ENCODE peak calls at places on chromosomes 2 and 18, in five cellular contexts. One of them, this sample, is unnamed.

GRCh38 chr2:40098786-40099470 is 319.9 kb upstream of the THUMPD2 start:
- DNase-seq in A549: no peak
- DNase-seq in heart left ventricle: no peak
- DNase-seq in GM23248: peak
- DNase-seq in lower lobe of right lung: no peak
- DNase-seq in this sample: no peak

GRCh38 chr2:86383844-86384243 is 46.4 kb upstream of the REEP1 start:
- DNase-seq in A549: no peak
- DNase-seq in heart left ventricle: no peak
- DNase-seq in GM23248: peak
- DNase-seq in lower lobe of right lung: no peak
- DNase-seq in this sample: no peak

GRCh38 chr2:220887271-220887870 is 684.7 kb downstream of the EPHA4 start:
- DNase-seq in A549: no peak
- DNase-seq in heart left ventricle: no peak
- DNase-seq in GM23248: no peak
- DNase-seq in lower lobe of right lung: no peak
- DNase-seq in this sample: no peak

GRCh38 chr2:37630298-37630697 is 41.1 kb downstream of the CDC42EP3 start:
- DNase-seq in A549: no peak
- DNase-seq in heart left ventricle: no peak
- DNase-seq in GM23248: peak
- DNase-seq in lower lobe of right lung: no peak
- DNase-seq in this sample: no peak

GRCh38 chr2:216242365-216242764 is 129.9 kb downstream of the MARCHF4 start:
- DNase-seq in A549: no peak
- DNase-seq in heart left ventricle: no peak
- DNase-seq in GM23248: no peak
- DNase-seq in lower lobe of right lung: no peak
- DNase-seq in this sample: no peak

GRCh38 chr2:196399736-196400691 is 228.6 kb upstream of the STK17B start:
- DNase-seq in A549: peak
- DNase-seq in heart left ventricle: no peak
- DNase-seq in GM23248: peak
- DNase-seq in lower lobe of right lung: no peak
- DNase-seq in this sample: no peak

GRCh38 chr18:74796928-74797576 is 199.4 kb downstream of the ZNF407 start:
- DNase-seq in A549: no peak
- DNase-seq in heart left ventricle: no peak
- DNase-seq in GM23248: peak
- DNase-seq in lower lobe of right lung: no peak
- DNase-seq in this sample: no peak

GRCh38 chr2:241269707-241270520 is 45.6 kb downstream of the HDLBP start:
- DNase-seq in A549: no peak
- DNase-seq in heart left ventricle: no peak
- DNase-seq in GM23248: peak
- DNase-seq in lower lobe of right lung: peak
- DNase-seq in this sample: no peak

GRCh38 chr2:26606847-26607190 is 34.3 kb downstream of the CIB4 start:
- DNase-seq in A549: no peak
- DNase-seq in heart left ventricle: no peak
- DNase-seq in GM23248: no peak
- DNase-seq in lower lobe of right lung: no peak
- DNase-seq in this sample: peak

GRCh38 chr2:140565756-140566155 is 1565.1 kb downstream of the LRP1B start:
- DNase-seq in A549: no peak
- DNase-seq in heart left ventricle: no peak
- DNase-seq in GM23248: no peak
- DNase-seq in lower lobe of right lung: no peak
- DNase-seq in this sample: no peak

GRCh38 chr2:2590796-2591541 is 259.9 kb upstream of the MYT1L start:
- DNase-seq in A549: no peak
- DNase-seq in heart left ventricle: no peak
- DNase-seq in GM23248: no peak
- DNase-seq in lower lobe of right lung: no peak
- DNase-seq in this sample: no peak

GRCh38 chr2:55224761-55225261 is 7.3 kb downstream of the CLHC1 start:
- DNase-seq in A549: no peak
- DNase-seq in heart left ventricle: no peak
- DNase-seq in GM23248: no peak
- DNase-seq in lower lobe of right lung: no peak
- DNase-seq in this sample: no peak

GRCh38 chr18:29164993-29165599 is 988.2 kb upstream of the CDH2 start:
- DNase-seq in A549: peak
- DNase-seq in heart left ventricle: no peak
- DNase-seq in GM23248: peak
- DNase-seq in lower lobe of right lung: no peak
- DNase-seq in this sample: no peak

GRCh38 chr2:109239720-109240119 is 110.7 kb downstream of the SH3RF3 start:
- DNase-seq in A549: no peak
- DNase-seq in heart left ventricle: no peak
- DNase-seq in GM23248: peak
- DNase-seq in lower lobe of right lung: no peak
- DNase-seq in this sample: no peak

GRCh38 chr2:603427-603826 is 73.8 kb downstream of the TMEM18 start:
- DNase-seq in A549: no peak
- DNase-seq in heart left ventricle: no peak
- DNase-seq in GM23248: no peak
- DNase-seq in lower lobe of right lung: no peak
- DNase-seq in this sample: no peak

GRCh38 chr18:48948112-48949050 is 2.4 kb downstream of the SMAD7 start:
- DNase-seq in A549: no peak
- DNase-seq in heart left ventricle: peak
- DNase-seq in GM23248: peak
- DNase-seq in lower lobe of right lung: peak
- DNase-seq in this sample: no peak

GRCh38 chr2:169877406-169877805 is 50.2 kb downstream of the UBR3 start:
- DNase-seq in A549: no peak
- DNase-seq in heart left ventricle: no peak
- DNase-seq in GM23248: peak
- DNase-seq in lower lobe of right lung: no peak
- DNase-seq in this sample: peak

GRCh38 chr2:152189622-152190495 is 14.3 kb upstream of the STAM2 start:
- DNase-seq in A549: peak
- DNase-seq in heart left ventricle: peak
- DNase-seq in GM23248: peak
- DNase-seq in lower lobe of right lung: no peak
- DNase-seq in this sample: peak

GRCh38 chr2:189379731-189380261 is 61.5 kb upstream of the WDR75 start:
- DNase-seq in A549: no peak
- DNase-seq in heart left ventricle: no peak
- DNase-seq in GM23248: no peak
- DNase-seq in lower lobe of right lung: no peak
- DNase-seq in this sample: no peak

GRCh38 chr2:85905187-85905666 is 16.4 kb upstream of the ST3GAL5 start:
- DNase-seq in A549: no peak
- DNase-seq in heart left ventricle: no peak
- DNase-seq in GM23248: peak
- DNase-seq in lower lobe of right lung: no peak
- DNase-seq in this sample: no peak

GRCh38 chr2:80153151-80153550 is 151.4 kb downstream of the LRRTM1 start:
- DNase-seq in A549: no peak
- DNase-seq in heart left ventricle: no peak
- DNase-seq in GM23248: peak
- DNase-seq in lower lobe of right lung: no peak
- DNase-seq in this sample: no peak

GRCh38 chr2:228545749-228546148 is 364.3 kb upstream of the SPHKAP start:
- DNase-seq in A549: no peak
- DNase-seq in heart left ventricle: no peak
- DNase-seq in GM23248: peak
- DNase-seq in lower lobe of right lung: no peak
- DNase-seq in this sample: no peak

GRCh38 chr2:186348200-186348599 is 137.9 kb upstream of the ZC3H15 start:
- DNase-seq in A549: no peak
- DNase-seq in heart left ventricle: no peak
- DNase-seq in GM23248: peak
- DNase-seq in lower lobe of right lung: no peak
- DNase-seq in this sample: no peak

GRCh38 chr2:9972621-9973445 is 21.3 kb downstream of the GRHL1 start:
- DNase-seq in A549: no peak
- DNase-seq in heart left ventricle: no peak
- DNase-seq in GM23248: peak
- DNase-seq in lower lobe of right lung: no peak
- DNase-seq in this sample: no peak

GRCh38 chr18:61443311-61443710 is 110.1 kb downstream of the CDH20 start:
- DNase-seq in A549: no peak
- DNase-seq in heart left ventricle: no peak
- DNase-seq in GM23248: no peak
- DNase-seq in lower lobe of right lung: no peak
- DNase-seq in this sample: no peak

GRCh38 chr2:239285071-239285931 is 115.5 kb downstream of the HDAC4 start:
- DNase-seq in A549: no peak
- DNase-seq in heart left ventricle: peak
- DNase-seq in GM23248: peak
- DNase-seq in lower lobe of right lung: peak
- DNase-seq in this sample: peak

GRCh38 chr18:38751897-38752296 is 1186.3 kb upstream of the CELF4 start:
- DNase-seq in A549: no peak
- DNase-seq in heart left ventricle: no peak
- DNase-seq in GM23248: no peak
- DNase-seq in lower lobe of right lung: no peak
- DNase-seq in this sample: no peak

GRCh38 chr18:40841473-40841872 is 1113.6 kb upstream of the PIK3C3 start:
- DNase-seq in A549: no peak
- DNase-seq in heart left ventricle: no peak
- DNase-seq in GM23248: peak
- DNase-seq in lower lobe of right lung: no peak
- DNase-seq in this sample: no peak

DNA sequence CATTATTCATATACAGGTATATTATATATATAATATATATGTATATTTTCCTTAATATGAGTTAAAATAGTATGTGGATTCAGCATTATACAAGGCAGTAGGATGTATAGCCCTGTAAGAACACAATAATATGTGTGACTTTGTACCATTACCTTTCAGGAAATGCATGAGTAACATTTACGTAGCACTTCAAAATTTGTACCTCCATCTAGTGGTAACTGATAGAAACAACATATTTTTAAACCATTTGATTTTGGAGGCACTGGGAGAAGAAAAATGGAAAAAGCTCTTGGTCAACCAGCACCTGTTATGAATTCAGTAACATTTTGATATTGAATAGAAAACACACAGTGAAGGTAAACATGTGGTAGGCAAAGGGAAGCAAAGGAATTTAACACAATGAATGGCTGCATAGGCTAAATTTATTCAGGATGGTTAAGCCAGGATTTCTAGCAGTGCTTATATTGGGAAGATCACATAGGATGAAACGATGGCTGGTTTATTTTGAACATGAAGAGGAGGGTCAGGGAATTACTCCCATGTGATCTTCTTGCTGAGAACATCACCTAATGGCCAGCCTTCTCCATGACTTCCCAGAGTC is 565.5 kb downstream of the CCDC85A start:
- DNase-seq in A549: peak
- DNase-seq in heart left ventricle: no peak
- DNase-seq in GM23248: peak
- DNase-seq in lower lobe of right lung: no peak
- DNase-seq in this sample: peak
- H3K27ac ChIP-seq in A549: no peak
- H3K27ac ChIP-seq in heart left ventricle: no peak
- H3K27ac ChIP-seq in GM23248: no peak
- H3K27ac ChIP-seq in lower lobe of right lung: no peak
- H3K27ac ChIP-seq in this sample: no peak

DNA sequence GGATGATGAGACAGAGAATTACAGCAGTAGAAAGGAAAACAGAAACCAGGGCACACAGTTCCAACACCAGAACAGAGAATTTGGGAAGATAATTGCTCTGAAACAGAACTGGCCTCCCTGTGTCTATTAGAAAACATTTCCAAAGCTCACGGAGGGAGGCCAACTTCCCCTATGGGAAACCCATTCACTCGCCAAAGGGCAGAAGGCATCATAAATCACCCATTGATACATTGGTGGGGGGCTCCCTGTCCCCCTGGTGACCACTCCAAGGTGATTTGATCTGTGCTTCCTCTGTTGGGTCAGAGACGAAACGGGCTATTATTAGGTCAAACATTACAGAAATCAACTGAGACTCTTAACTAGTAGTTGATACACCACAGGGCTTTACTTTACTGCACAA is 3.8 kb downstream of the ARL4C start:
- DNase-seq in A549: no peak
- DNase-seq in heart left ventricle: no peak
- DNase-seq in GM23248: no peak
- DNase-seq in lower lobe of right lung: no peak
- DNase-seq in this sample: no peak
- H3K4me3 ChIP-seq in A549: peak
- H3K4me3 ChIP-seq in heart left ventricle: peak
- H3K4me3 ChIP-seq in GM23248: no peak
- H3K4me3 ChIP-seq in lower lobe of right lung: peak
- H3K4me3 ChIP-seq in this sample: peak

DNA sequence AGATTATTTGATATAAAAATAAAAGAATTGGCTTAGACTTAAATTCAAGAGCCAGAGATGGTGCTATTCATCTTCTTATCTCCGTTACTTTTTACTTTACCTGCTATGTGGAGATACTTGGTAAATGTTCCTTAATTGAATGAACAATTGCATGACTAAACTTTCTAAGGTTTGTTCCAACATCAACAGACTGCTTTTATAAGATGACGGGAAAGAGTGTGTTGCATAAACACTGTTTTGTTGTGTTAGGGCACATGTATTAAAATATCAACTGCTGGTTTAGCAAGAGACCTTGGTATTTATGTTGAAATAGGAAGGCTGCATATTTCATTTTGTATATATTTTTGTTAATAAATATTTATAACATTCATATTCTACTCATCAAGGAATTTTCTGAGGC is 10.5 kb upstream of the NFE2L2 start:
- DNase-seq in A549: no peak
- DNase-seq in heart left ventricle: no peak
- DNase-seq in GM23248: peak
- DNase-seq in lower lobe of right lung: no peak
- DNase-seq in this sample: no peak
- H3K27ac ChIP-seq in A549: peak
- H3K27ac ChIP-seq in heart left ventricle: peak
- H3K27ac ChIP-seq in GM23248: peak
- H3K27ac ChIP-seq in lower lobe of right lung: no peak
- H3K27ac ChIP-seq in this sample: no peak

DNA sequence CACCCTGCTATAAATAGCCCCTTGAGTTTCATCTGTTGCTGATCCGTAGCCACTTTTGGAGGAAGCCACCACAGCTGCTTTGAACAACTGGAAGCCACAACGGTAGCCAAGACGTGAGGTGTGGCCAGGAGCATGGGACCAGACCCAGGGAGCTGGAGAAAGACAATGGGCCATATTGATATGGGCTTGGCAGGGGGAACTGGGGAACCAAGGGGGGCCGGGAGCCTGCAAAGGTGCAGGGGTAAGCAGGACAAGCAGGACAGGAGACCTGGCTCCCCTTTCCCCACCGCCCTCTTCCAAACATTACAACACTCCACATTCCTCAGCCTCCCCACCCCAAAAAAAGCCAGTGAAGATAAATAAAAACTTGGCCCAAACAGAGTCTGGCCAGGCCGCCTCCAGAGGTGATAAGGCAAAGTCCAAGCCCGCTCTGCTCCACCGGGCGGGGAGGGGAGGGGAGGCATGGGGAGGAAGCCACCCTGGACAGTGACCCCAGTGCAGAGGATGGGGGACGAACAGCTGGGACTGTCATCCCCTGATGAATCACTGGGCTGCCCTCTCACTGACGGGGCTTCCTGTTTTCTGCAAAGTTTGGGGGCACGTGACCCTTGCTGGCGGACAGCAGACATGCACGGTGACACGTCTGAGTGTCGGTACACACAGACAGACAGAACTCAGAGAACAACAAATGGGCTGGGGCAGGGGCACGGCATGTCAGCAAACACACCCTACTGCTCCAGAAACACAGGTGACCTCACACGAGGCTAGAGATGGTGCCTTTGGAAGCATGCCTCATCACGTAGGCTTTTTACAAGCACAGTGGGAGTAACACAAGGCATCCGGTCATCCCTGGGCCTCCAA is 100.3 kb downstream of the TNS1 start:
- DNase-seq in A549: peak
- DNase-seq in heart left ventricle: peak
- DNase-seq in GM23248: peak
- DNase-seq in lower lobe of right lung: peak
- DNase-seq in this sample: peak
- H3K4me3 ChIP-seq in A549: peak
- H3K4me3 ChIP-seq in heart left ventricle: peak
- H3K4me3 ChIP-seq in GM23248: no peak
- H3K4me3 ChIP-seq in lower lobe of right lung: peak
- H3K4me3 ChIP-seq in this sample: no peak

This sample was measured in small intestine.